ENCODE peak calls at places on chromosomes 16 and 17, in six cellular contexts. B is AG04449; X is left ventricle myocardium inferior; V is PC-9; K is fibroblast of lung; Q is CD8-positive, alpha-beta T cell. I is an unnamed sample.

GRCh38 chr17:50534222-50534978 is 1.9 kb downstream of the EPN3 start:
- DNase-seq in V (peak; percentile 79), X (no peak), B (no peak), Q (no peak), K (peak; percentile 49), I (no peak)

GRCh38 chr17:4980644-4981216 is 6.7 kb downstream of the CAMTA2 start:
- DNase-seq in Q (no peak), V (no peak), B (no peak), X (no peak), K (peak; percentile 40), I (no peak)

GRCh38 chr17:49210158-49211029 is at the start of the genes ABI3 and GNGT2:
- DNase-seq in V (no peak), Q (peak; percentile 43), B (no peak), X (peak; percentile 36), K (peak; percentile 57), I (no peak)

GRCh38 chr17:82697808-82698064 is 762 bp downstream of the RAB40B start:
- DNase-seq in B (no peak), K (no peak), Q (no peak), V (no peak), X (no peak), I (no peak)

GRCh38 chr16:69930117-69930776 is 20.9 kb upstream of the CLEC18A start:
- DNase-seq in X (peak; percentile 32), Q (no peak), B (no peak), K (peak; percentile 41), V (no peak), I (no peak)

GRCh38 chr16:6218855-6219254 is 1113.8 kb upstream of the RBFOX1 start:
- DNase-seq in B (no peak), Q (no peak), X (no peak), K (no peak), V (no peak), I (no peak)

GRCh38 chr17:69539781-69540319 is 125.4 kb downstream of the MAP2K6 start:
- DNase-seq in K (peak; percentile 95), V (peak; percentile 85), X (no peak), B (no peak), Q (no peak), I (no peak)

GRCh38 chr16:48492131-48492530 is 106.9 kb upstream of the SIAH1 start:
- DNase-seq in V (no peak), K (no peak), X (no peak), Q (no peak), B (no peak), I (no peak)

GRCh38 chr17:49978501-49978900 is 9.5 kb downstream of the DLX4 start:
- DNase-seq in V (no peak), X (no peak), Q (no peak), B (no peak), K (no peak), I (no peak)

GRCh38 chr17:8223356-8224063 is 13.1 kb upstream of the AURKB start:
- DNase-seq in K (peak; percentile 50), V (peak; percentile 46), X (peak; percentile 73), Q (peak; percentile 46), B (no peak), I (no peak)

GRCh38 chr16:13809765-13810164 is 110.2 kb upstream of the ERCC4 start:
- DNase-seq in K (no peak), X (no peak), V (no peak), B (no peak), Q (no peak), I (no peak)

GRCh38 chr17:29078183-29079045 is 35.5 kb downstream of the PIPOX start:
- DNase-seq in Q (no peak), V (no peak), X (no peak), B (no peak), K (peak; percentile 43), I (no peak)

GRCh38 chr16:48535831-48536599 is 74.0 kb downstream of the N4BP1 start:
- DNase-seq in X (peak; percentile 62), V (no peak), K (peak; percentile 26), Q (no peak), B (peak; percentile 41), I (no peak)

GRCh38 chr16:3771513-3771912 is 54.2 kb upstream of the TRAP1 start:
- DNase-seq in V (peak; percentile 71), K (no peak), Q (no peak), B (no peak), X (no peak), I (no peak)

GRCh38 chr16:57528499-57529323 is 7.7 kb downstream of the CCDC102A start:
- DNase-seq in V (no peak), K (no peak), B (no peak), X (peak; percentile 16), Q (no peak), I (no peak)
- H3K4me3 ChIP-seq in V (no peak overlapping the region), K (no peak overlapping the region), B (no peak overlapping the region), X (no peak overlapping the region), Q (no peak overlapping the region), I (no peak overlapping the region)

GRCh38 chr17:17983376-17983775 is 10.7 kb downstream of the DRC3 start:
- DNase-seq in B (no peak), X (no peak), Q (no peak), K (no peak), V (no peak), I (no peak)

GRCh38 chr17:17985153-17985552 is 12.5 kb downstream of the DRC3 start:
- DNase-seq in X (no peak), K (no peak), B (no peak), Q (no peak), V (no peak), I (no peak)

GRCh38 chr17:17987187-17987896 is 14.7 kb downstream of the DRC3 start:
- DNase-seq in B (no peak), Q (no peak), X (no peak), V (no peak), K (no peak), I (no peak)

GRCh38 chr17:17983776-17984175 is 11.1 kb downstream of the DRC3 start:
- DNase-seq in Q (no peak), X (no peak), V (no peak), B (no peak), K (no peak), I (no peak)

DNA sequence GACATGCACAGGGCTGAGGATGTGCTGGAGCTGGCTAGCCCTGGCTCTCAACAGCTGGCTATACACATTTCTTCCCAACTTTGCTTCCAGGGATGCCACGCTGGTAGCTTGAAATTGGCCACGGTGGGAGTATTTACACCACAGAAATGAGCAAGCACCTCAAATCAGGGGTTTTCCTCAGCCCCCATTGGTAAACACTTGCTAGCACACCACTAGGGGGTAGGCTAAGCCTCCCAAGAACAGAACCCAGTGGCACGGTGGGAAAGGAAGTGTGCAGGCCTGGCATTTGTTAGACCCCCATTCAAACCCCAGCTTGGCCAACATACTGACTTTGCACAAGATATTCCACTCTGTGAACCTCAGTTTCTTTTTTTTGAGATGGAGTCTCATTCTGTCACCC is 12.9 kb downstream of the DRC3 start:
- DNase-seq in V (no peak), Q (no peak), X (no peak), K (no peak), B (no peak), I (no peak)
- TF ChIP-seq CTCF in V (peak; percentile 52), Q (no peak), X (peak; percentile 19), K (no peak), B (peak; percentile 15), I (peak; percentile 37)

DNA sequence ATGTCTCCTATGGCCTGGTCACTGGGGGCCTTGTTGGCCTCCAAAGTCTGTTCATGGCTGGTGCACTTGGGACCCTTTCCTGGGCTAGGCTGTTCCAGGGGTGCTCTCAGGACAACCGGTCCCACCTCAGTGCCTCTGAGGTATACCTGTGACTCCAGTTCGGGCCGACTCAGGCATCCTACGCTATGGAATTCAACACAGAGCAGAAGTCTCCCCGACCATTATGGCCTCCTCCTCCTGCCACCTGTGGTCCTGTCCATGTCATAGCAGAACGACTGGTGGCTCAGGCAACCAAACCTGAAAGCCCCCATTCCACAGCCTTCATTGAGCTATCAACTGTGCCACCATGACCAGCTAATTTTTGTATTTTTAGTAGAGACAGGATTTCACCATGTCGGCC is 8.5 kb upstream of the PSMD7 start:
- DNase-seq in X (no peak), V (no peak), B (no peak), Q (no peak), K (no peak), I (no peak)
- H3K4me3 ChIP-seq in X (no peak overlapping the region), V (no peak overlapping the region), B (no peak overlapping the region), Q (no peak overlapping the region), K (no peak overlapping the region), I (no peak overlapping the region)

DNA sequence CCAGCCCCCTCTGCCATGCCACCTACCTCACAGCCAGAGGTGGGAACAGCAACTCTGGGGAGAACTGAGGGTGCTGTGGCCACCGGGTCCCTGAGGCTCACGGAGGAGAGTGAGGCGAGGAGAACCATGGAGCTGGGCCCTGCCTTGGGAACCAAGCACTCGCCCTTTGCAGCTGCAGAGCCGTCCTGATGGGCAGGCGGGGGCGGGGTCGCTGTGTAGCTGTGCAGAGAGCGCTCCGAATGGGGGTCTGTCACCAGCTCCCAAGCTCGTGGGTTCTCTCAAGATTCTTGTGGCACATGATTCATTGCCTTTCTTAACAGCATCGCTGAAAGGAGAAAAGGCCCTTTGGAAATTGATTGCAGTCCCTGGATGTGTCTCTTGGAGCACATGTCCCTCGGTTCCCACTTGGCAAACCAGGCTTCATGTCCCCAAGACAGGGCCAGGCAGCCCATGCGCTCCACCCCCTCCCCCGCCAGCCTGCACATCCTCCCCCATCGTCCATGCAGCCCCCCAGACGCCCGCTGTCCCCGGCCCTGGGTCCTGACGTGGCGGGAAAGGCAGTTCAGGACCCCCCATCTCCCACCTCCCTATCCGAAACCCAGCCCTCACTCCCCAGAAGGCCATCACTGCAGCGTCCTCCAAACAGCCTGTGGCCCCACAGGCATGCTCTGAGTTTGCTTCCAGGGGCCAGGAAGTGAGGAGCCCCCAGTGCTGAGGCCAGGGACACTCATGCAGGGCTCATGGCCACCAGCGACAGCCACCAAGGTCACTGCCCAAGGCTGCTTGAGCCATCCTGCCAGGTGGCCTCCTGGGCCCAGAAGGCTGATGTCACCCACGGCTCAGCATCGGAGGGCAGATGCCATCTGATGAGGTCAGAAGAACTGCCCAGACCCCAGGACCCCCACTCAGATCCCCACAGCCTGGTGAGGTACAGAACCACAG is 20.6 kb upstream of the CHMP6 start:
- DNase-seq in B (no peak), V (no peak), X (no peak), Q (no peak), K (peak; percentile 11), I (no peak)
- TF ChIP-seq CTCF in B (no peak), V (peak; percentile 2), X (peak; percentile 36), Q (peak; percentile 11), K (no peak), I (no peak)

I was measured in AG09309.